ENCODE peak calls at places on chromosomes 2 and 18, in five cellular contexts. L is spleen, M is uterus, O is transverse colon, F is fibroblast of lung. E is an unnamed sample.

GRCh38 chr2:210655229-210655628 is 98.8 kb downstream of the CPS1 start:
- DNase-seq in L (no peak), M (no peak), O (no peak), F (no peak), E (peak; percentile 44)

GRCh38 chr2:199195893-199196502 is 261.7 kb downstream of the SATB2 start:
- DNase-seq in L (no peak), M (no peak), O (no peak), F (no peak), E (no peak)

GRCh38 chr2:127932199-127932877 is 46.6 kb upstream of the AMMECR1L start:
- DNase-seq in L (no peak), M (no peak), O (no peak), F (peak; percentile 62), E (peak; percentile 59)

GRCh38 chr2:35114765-35115164 is 1240.8 kb upstream of the CRIM1 start:
- DNase-seq in L (no peak), M (no peak), O (no peak), F (no peak), E (no peak)

GRCh38 chr18:9726175-9726574 is 18.1 kb downstream of the RAB31 start:
- DNase-seq in L (no peak), M (no peak), O (no peak), F (no peak), E (no peak)

GRCh38 chr2:24022975-24023575 is 13.2 kb downstream of the MFSD2B start:
- DNase-seq in L (no peak), M (no peak), O (no peak), F (no peak), E (no peak)

GRCh38 chr2:226410212-226410611 is 389.4 kb downstream of the IRS1 start:
- DNase-seq in L (no peak), M (no peak), O (no peak), F (peak; percentile 49), E (no peak)

GRCh38 chr2:64284751-64285150 is 140.5 kb upstream of the PELI1 start:
- DNase-seq in L (no peak), M (no peak), O (no peak), F (no peak), E (no peak)

GRCh38 chr2:71150082-71150816 is 19.8 kb downstream of the MPHOSPH10 start:
- DNase-seq in L (no peak), M (no peak), O (no peak), F (no peak), E (no peak)

GRCh38 chr18:34871435-34871834 is 161.3 kb downstream of the DTNA start:
- DNase-seq in L (no peak), M (no peak), O (no peak), F (no peak), E (no peak)

GRCh38 chr2:213187833-213188532 is 36.6 kb upstream of the IKZF2 start:
- DNase-seq in L (no peak), M (no peak), O (no peak), F (peak; percentile 82), E (peak; percentile 81)

GRCh38 chr2:172667926-172668325 is 67.7 kb upstream of the RAPGEF4 start:
- DNase-seq in L (no peak), M (no peak), O (no peak), F (peak; percentile 44), E (no peak)

GRCh38 chr18:75162467-75162866 is 46.5 kb downstream of the PTGR3 start:
- DNase-seq in L (no peak), M (no peak), O (no peak), F (peak; percentile 73), E (peak; percentile 45)

GRCh38 chr18:38751897-38752296 is 1186.3 kb upstream of the CELF4 start:
- DNase-seq in L (no peak), M (no peak), O (no peak), F (no peak), E (no peak)

GRCh38 chr18:8097942-8098341 is 511.3 kb upstream of the RAB12 start:
- DNase-seq in L (no peak), M (no peak), O (no peak), F (no peak), E (no peak)

GRCh38 chr2:238344517-238344916 is 24.2 kb downstream of the TRAF3IP1 start:
- DNase-seq in L (no peak), M (no peak), O (no peak), F (peak; percentile 41), E (no peak)

GRCh38 chr2:32864761-32865160 is 82.0 kb upstream of the LTBP1 start:
- DNase-seq in L (no peak), M (no peak), O (no peak), F (peak; percentile 90), E (peak; percentile 39)

GRCh38 chr2:201962766-201963555 is 70.7 kb upstream of the FZD7 start:
- DNase-seq in L (no peak), M (no peak), O (no peak), F (no peak), E (no peak)

GRCh38 chr2:239533917-239534316 is 133.1 kb upstream of the HDAC4 start:
- DNase-seq in L (peak; percentile 53), M (peak; percentile 61), O (no peak), F (no peak), E (no peak)

GRCh38 chr2:67008114-67008513 is 389.0 kb upstream of the ETAA1 start:
- DNase-seq in L (no peak), M (no peak), O (no peak), F (peak; percentile 32), E (no peak)

GRCh38 chr2:18066894-18067293 is 188.4 kb downstream of the KCNS3 start:
- DNase-seq in L (no peak), M (no peak), O (no peak), F (no peak), E (no peak)

GRCh38 chr18:36153203-36153602 is 23.5 kb downstream of the ELP2 start:
- DNase-seq in L (no peak), M (no peak), O (no peak), F (peak; percentile 99), E (peak; percentile 64)

GRCh38 chr18:27577265-27577664 is 392.2 kb upstream of the CHST9 start:
- DNase-seq in L (no peak), M (no peak), O (no peak), F (no peak), E (no peak)

GRCh38 chr2:55949613-55950012 is 26.0 kb upstream of the EFEMP1 start:
- DNase-seq in L (no peak), M (no peak), O (no peak), F (no peak), E (no peak)

GRCh38 chr2:215594766-215595165 is 158.9 kb upstream of the FN1 start:
- DNase-seq in L (no peak), M (no peak), O (no peak), F (peak; percentile 78), E (peak; percentile 49)

GRCh38 chr18:79490593-79491551 is 95.1 kb downstream of the NFATC1 start:
- DNase-seq in L (peak; percentile 67), M (no peak), O (no peak), F (no peak), E (no peak)

GRCh38 chr2:224287533-224287932 is 114.4 kb downstream of the FAM124B start:
- DNase-seq in L (no peak), M (no peak), O (no peak), F (no peak), E (no peak)

GRCh38 chr2:226126104-226126503 is 673.5 kb downstream of the IRS1 start:
- DNase-seq in L (no peak), M (no peak), O (no peak), F (no peak), E (no peak)

GRCh38 chr2:224121406-224122067 is 82.5 kb upstream of the SERPINE2 start:
- DNase-seq in L (no peak), M (no peak), O (no peak), F (no peak), E (no peak)

GRCh38 chr2:179181002-179181401 is 83.6 kb downstream of the SESTD1 start:
- DNase-seq in L (no peak), M (no peak), O (no peak), F (no peak), E (no peak)

GRCh38 chr2:95552911-95553310 is 38.9 kb upstream of the TRIM43 start:
- DNase-seq in L (no peak), M (no peak), O (no peak), F (peak; percentile 19), E (no peak)
- TF ChIP-seq CTCF in L (no peak), M (no peak), O (no peak), F (no peak), E (no peak)

GRCh38 chr18:45755936-45756335 is 32.0 kb downstream of the SLC14A1 start:
- DNase-seq in L (no peak), M (peak; percentile 49), O (no peak), F (peak; percentile 89), E (peak; percentile 93)
- H3K4me3 ChIP-seq in L (no peak overlapping the region), M (no peak overlapping the region), O (no peak overlapping the region), F (no peak overlapping the region), E (no peak overlapping the region)

DNA sequence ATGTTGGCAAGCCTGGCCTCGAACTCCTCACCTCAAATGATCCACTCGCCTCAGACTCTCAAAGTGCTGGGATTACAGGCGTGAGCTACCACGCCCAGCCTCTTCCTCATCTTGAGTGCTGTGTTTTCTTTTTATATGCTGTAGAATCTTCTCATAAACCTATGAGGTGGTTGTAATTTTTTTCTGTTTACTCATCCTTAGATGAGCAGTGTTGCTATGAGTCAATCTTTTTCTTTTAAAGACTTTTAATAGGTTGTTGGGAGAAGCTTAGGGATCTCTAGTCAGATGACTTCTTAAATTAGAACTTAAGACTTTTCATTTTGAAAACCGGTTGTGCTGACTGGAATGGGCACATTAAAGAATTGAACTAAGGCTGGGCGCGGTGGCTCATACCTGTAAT is 8.7 kb upstream of the AAK1 start:
- DNase-seq in L (no peak), M (no peak), O (no peak), F (peak; percentile 90), E (peak; percentile 56)
- TF ChIP-seq CTCF in L (no peak), M (no peak), O (no peak), F (no peak), E (no peak)

GRCh38 chr2:120867290-120868231 is 131.9 kb downstream of the GLI2 start:
- DNase-seq in L (peak; percentile 77), M (peak; percentile 83), O (peak; percentile 57), F (peak; percentile 88), E (peak; percentile 93)
- H3K4me3 ChIP-seq in L (peak overlapping the region; percentile 2), M (peak overlapping the region; percentile 52), O (peak overlapping the region; percentile 35), F (peak overlapping the region; percentile 57), E (peak overlapping the region; percentile 50)

GRCh38 chr2:204972606-204973336 is 427.5 kb downstream of the PARD3B start:
- DNase-seq in L (no peak), M (no peak), O (no peak), F (no peak), E (no peak)
- TF ChIP-seq CTCF in L (no peak), M (no peak), O (no peak), F (no peak), E (no peak)

GRCh38 chr2:174632847-174633620 is 35.4 kb upstream of the WIPF1 start:
- DNase-seq in L (no peak), M (no peak), O (no peak), F (peak; percentile 24), E (peak; percentile 24)
- H3K4me3 ChIP-seq in L (peak overlapping the region; percentile 48), M (peak overlapping the region; percentile 2), O (peak overlapping the region; percentile 41), F (peak overlapping the region; percentile 25), E (no peak overlapping the region)

GRCh38 chr18:31563778-31564177 is 27.9 kb upstream of the TTR start:
- DNase-seq in L (no peak), M (no peak), O (no peak), F (no peak), E (peak; percentile 12)
- TF ChIP-seq CTCF in L (no peak), M (no peak), O (no peak), F (no peak), E (peak; percentile 20)

DNA sequence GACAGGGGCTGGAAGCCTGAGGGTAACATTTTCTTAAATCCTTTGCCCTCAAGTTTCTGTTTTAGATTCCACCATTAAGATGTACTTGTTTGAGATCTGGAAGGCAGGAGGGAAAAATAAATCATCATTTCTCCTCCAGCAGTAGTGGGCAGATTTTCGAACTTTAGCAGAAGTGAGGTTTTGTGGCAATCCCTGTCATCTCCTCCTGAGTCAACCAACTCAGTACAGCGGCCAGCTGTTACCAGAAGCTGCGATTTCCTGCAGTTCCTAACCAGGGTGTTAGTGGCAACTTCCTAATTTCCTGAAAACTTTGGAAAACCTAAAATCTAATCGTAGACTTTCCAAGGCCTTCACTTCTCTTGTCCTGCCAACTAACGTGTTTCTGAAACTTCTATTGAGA is 517.2 kb upstream of the ACVR2A start:
- DNase-seq in L (no peak), M (no peak), O (no peak), F (no peak), E (peak; percentile 27)
- H3K4me3 ChIP-seq in L (no peak overlapping the region), M (no peak overlapping the region), O (no peak overlapping the region), F (no peak overlapping the region), E (no peak overlapping the region)